ENCODE peak calls at places on chromosomes 6 and 20, in eight cellular contexts. One of them, this sample, is unnamed.

GRCh38 chr6:93823489-93823888 is 404.1 kb upstream of the EPHA7 start:
- DNase-seq in omental fat pad: no peak
- DNase-seq in activated T-helper 1 cell treated with anti-CD3 and anti-CD28 coated beads, Interleukin-12 subunit alpha, Interleukin-12 subunit beta, Interleukin-2, Interleukin-4 antibody, amounts not matched to agents 30 ng/mL and 10 ng/mL and 1 ng/mL, durations not matched to agents 14 hours and 24 hours and 36 hours: no peak
- DNase-seq in SW480: no peak
- DNase-seq in GM18507: no peak
- DNase-seq in naive thymus-derived CD8-positive, alpha-beta T cell: no peak
- DNase-seq in NCI-H526: no peak
- DNase-seq in stimulated activated CD8-positive, alpha-beta memory T cell treated with anti-CD3 and anti-CD28 coated beads, Interleukin-4, amount 100 ng/mL, for 24 hours: no peak
- DNase-seq in this sample: no peak

GRCh38 chr6:167668019-167668753 is 158.5 kb upstream of the AFDN start:
- DNase-seq in NCI-H526: no peak
- DNase-seq in stimulated activated CD8-positive, alpha-beta memory T cell treated with anti-CD3 and anti-CD28 coated beads, Interleukin-4, amount 100 ng/mL, for 24 hours: no peak
- DNase-seq in SW480: no peak
- DNase-seq in naive thymus-derived CD8-positive, alpha-beta T cell: no peak
- DNase-seq in activated T-helper 1 cell treated with anti-CD3 and anti-CD28 coated beads, Interleukin-12 subunit alpha, Interleukin-12 subunit beta, Interleukin-2, Interleukin-4 antibody, amounts not matched to agents 30 ng/mL and 10 ng/mL and 1 ng/mL, durations not matched to agents 14 hours and 24 hours and 36 hours: no peak
- DNase-seq in omental fat pad: no peak
- DNase-seq in GM18507: no peak
- DNase-seq in this sample: no peak

GRCh38 chr6:8137529-8137939 is 35.2 kb upstream of the EEF1E1 start:
- DNase-seq in naive thymus-derived CD8-positive, alpha-beta T cell: no peak
- DNase-seq in stimulated activated CD8-positive, alpha-beta memory T cell treated with anti-CD3 and anti-CD28 coated beads, Interleukin-4, amount 100 ng/mL, for 24 hours: no peak
- DNase-seq in omental fat pad: no peak
- DNase-seq in activated T-helper 1 cell treated with anti-CD3 and anti-CD28 coated beads, Interleukin-12 subunit alpha, Interleukin-12 subunit beta, Interleukin-2, Interleukin-4 antibody, amounts not matched to agents 30 ng/mL and 10 ng/mL and 1 ng/mL, durations not matched to agents 14 hours and 24 hours and 36 hours: no peak
- DNase-seq in SW480: no peak
- DNase-seq in GM18507: no peak
- DNase-seq in NCI-H526: no peak
- DNase-seq in this sample: no peak

GRCh38 chr6:19159087-19159486 is 678.1 kb upstream of the ID4 start:
- DNase-seq in naive thymus-derived CD8-positive, alpha-beta T cell: no peak
- DNase-seq in activated T-helper 1 cell treated with anti-CD3 and anti-CD28 coated beads, Interleukin-12 subunit alpha, Interleukin-12 subunit beta, Interleukin-2, Interleukin-4 antibody, amounts not matched to agents 30 ng/mL and 10 ng/mL and 1 ng/mL, durations not matched to agents 14 hours and 24 hours and 36 hours: no peak
- DNase-seq in SW480: no peak
- DNase-seq in omental fat pad: no peak
- DNase-seq in stimulated activated CD8-positive, alpha-beta memory T cell treated with anti-CD3 and anti-CD28 coated beads, Interleukin-4, amount 100 ng/mL, for 24 hours: no peak
- DNase-seq in NCI-H526: no peak
- DNase-seq in GM18507: no peak
- DNase-seq in this sample: no peak

GRCh38 chr6:4805553-4806307 is 29.5 kb downstream of the CDYL start:
- DNase-seq in SW480: peak
- DNase-seq in naive thymus-derived CD8-positive, alpha-beta T cell: peak
- DNase-seq in GM18507: no peak
- DNase-seq in stimulated activated CD8-positive, alpha-beta memory T cell treated with anti-CD3 and anti-CD28 coated beads, Interleukin-4, amount 100 ng/mL, for 24 hours: no peak
- DNase-seq in NCI-H526: peak
- DNase-seq in omental fat pad: no peak
- DNase-seq in activated T-helper 1 cell treated with anti-CD3 and anti-CD28 coated beads, Interleukin-12 subunit alpha, Interleukin-12 subunit beta, Interleukin-2, Interleukin-4 antibody, amounts not matched to agents 30 ng/mL and 10 ng/mL and 1 ng/mL, durations not matched to agents 14 hours and 24 hours and 36 hours: no peak
- DNase-seq in this sample: peak

GRCh38 chr20:63830821-63831593 is at the start of gene ZBTB46:
- DNase-seq in SW480: peak
- DNase-seq in stimulated activated CD8-positive, alpha-beta memory T cell treated with anti-CD3 and anti-CD28 coated beads, Interleukin-4, amount 100 ng/mL, for 24 hours: no peak
- DNase-seq in GM18507: peak
- DNase-seq in activated T-helper 1 cell treated with anti-CD3 and anti-CD28 coated beads, Interleukin-12 subunit alpha, Interleukin-12 subunit beta, Interleukin-2, Interleukin-4 antibody, amounts not matched to agents 30 ng/mL and 10 ng/mL and 1 ng/mL, durations not matched to agents 14 hours and 24 hours and 36 hours: peak
- DNase-seq in naive thymus-derived CD8-positive, alpha-beta T cell: no peak
- DNase-seq in NCI-H526: no peak
- DNase-seq in omental fat pad: no peak
- DNase-seq in this sample: no peak

GRCh38 chr6:149053848-149054558 is 263.5 kb upstream of the TAB2 start:
- DNase-seq in stimulated activated CD8-positive, alpha-beta memory T cell treated with anti-CD3 and anti-CD28 coated beads, Interleukin-4, amount 100 ng/mL, for 24 hours: no peak
- DNase-seq in SW480: no peak
- DNase-seq in omental fat pad: no peak
- DNase-seq in activated T-helper 1 cell treated with anti-CD3 and anti-CD28 coated beads, Interleukin-12 subunit alpha, Interleukin-12 subunit beta, Interleukin-2, Interleukin-4 antibody, amounts not matched to agents 30 ng/mL and 10 ng/mL and 1 ng/mL, durations not matched to agents 14 hours and 24 hours and 36 hours: no peak
- DNase-seq in GM18507: no peak
- DNase-seq in NCI-H526: no peak
- DNase-seq in naive thymus-derived CD8-positive, alpha-beta T cell: no peak
- DNase-seq in this sample: no peak

GRCh38 chr6:133697666-133698065 is 191.2 kb upstream of the TCF21 start:
- DNase-seq in omental fat pad: no peak
- DNase-seq in activated T-helper 1 cell treated with anti-CD3 and anti-CD28 coated beads, Interleukin-12 subunit alpha, Interleukin-12 subunit beta, Interleukin-2, Interleukin-4 antibody, amounts not matched to agents 30 ng/mL and 10 ng/mL and 1 ng/mL, durations not matched to agents 14 hours and 24 hours and 36 hours: no peak
- DNase-seq in SW480: no peak
- DNase-seq in naive thymus-derived CD8-positive, alpha-beta T cell: no peak
- DNase-seq in GM18507: no peak
- DNase-seq in NCI-H526: no peak
- DNase-seq in stimulated activated CD8-positive, alpha-beta memory T cell treated with anti-CD3 and anti-CD28 coated beads, Interleukin-4, amount 100 ng/mL, for 24 hours: no peak
- DNase-seq in this sample: no peak

GRCh38 chr20:50459124-50459918 is 50.9 kb upstream of the PTPN1 start:
- DNase-seq in stimulated activated CD8-positive, alpha-beta memory T cell treated with anti-CD3 and anti-CD28 coated beads, Interleukin-4, amount 100 ng/mL, for 24 hours: no peak
- DNase-seq in naive thymus-derived CD8-positive, alpha-beta T cell: no peak
- DNase-seq in GM18507: no peak
- DNase-seq in SW480: no peak
- DNase-seq in NCI-H526: no peak
- DNase-seq in omental fat pad: no peak
- DNase-seq in activated T-helper 1 cell treated with anti-CD3 and anti-CD28 coated beads, Interleukin-12 subunit alpha, Interleukin-12 subunit beta, Interleukin-2, Interleukin-4 antibody, amounts not matched to agents 30 ng/mL and 10 ng/mL and 1 ng/mL, durations not matched to agents 14 hours and 24 hours and 36 hours: no peak
- DNase-seq in this sample: no peak

GRCh38 chr20:11906626-11907480 is 10.8 kb upstream of the BTBD3 start:
- DNase-seq in GM18507: no peak
- DNase-seq in SW480: peak
- DNase-seq in naive thymus-derived CD8-positive, alpha-beta T cell: no peak
- DNase-seq in activated T-helper 1 cell treated with anti-CD3 and anti-CD28 coated beads, Interleukin-12 subunit alpha, Interleukin-12 subunit beta, Interleukin-2, Interleukin-4 antibody, amounts not matched to agents 30 ng/mL and 10 ng/mL and 1 ng/mL, durations not matched to agents 14 hours and 24 hours and 36 hours: no peak
- DNase-seq in NCI-H526: peak
- DNase-seq in omental fat pad: no peak
- DNase-seq in stimulated activated CD8-positive, alpha-beta memory T cell treated with anti-CD3 and anti-CD28 coated beads, Interleukin-4, amount 100 ng/mL, for 24 hours: no peak
- DNase-seq in this sample: no peak

GRCh38 chr6:111423960-111424846 is 58.8 kb downstream of the REV3L start:
- DNase-seq in naive thymus-derived CD8-positive, alpha-beta T cell: no peak
- DNase-seq in NCI-H526: no peak
- DNase-seq in GM18507: no peak
- DNase-seq in omental fat pad: no peak
- DNase-seq in stimulated activated CD8-positive, alpha-beta memory T cell treated with anti-CD3 and anti-CD28 coated beads, Interleukin-4, amount 100 ng/mL, for 24 hours: no peak
- DNase-seq in activated T-helper 1 cell treated with anti-CD3 and anti-CD28 coated beads, Interleukin-12 subunit alpha, Interleukin-12 subunit beta, Interleukin-2, Interleukin-4 antibody, amounts not matched to agents 30 ng/mL and 10 ng/mL and 1 ng/mL, durations not matched to agents 14 hours and 24 hours and 36 hours: no peak
- DNase-seq in SW480: no peak
- DNase-seq in this sample: no peak

GRCh38 chr20:23624307-23624706 is 13.4 kb downstream of the CST3 start:
- DNase-seq in stimulated activated CD8-positive, alpha-beta memory T cell treated with anti-CD3 and anti-CD28 coated beads, Interleukin-4, amount 100 ng/mL, for 24 hours: no peak
- DNase-seq in naive thymus-derived CD8-positive, alpha-beta T cell: no peak
- DNase-seq in activated T-helper 1 cell treated with anti-CD3 and anti-CD28 coated beads, Interleukin-12 subunit alpha, Interleukin-12 subunit beta, Interleukin-2, Interleukin-4 antibody, amounts not matched to agents 30 ng/mL and 10 ng/mL and 1 ng/mL, durations not matched to agents 14 hours and 24 hours and 36 hours: no peak
- DNase-seq in NCI-H526: no peak
- DNase-seq in SW480: no peak
- DNase-seq in GM18507: no peak
- DNase-seq in omental fat pad: no peak
- DNase-seq in this sample: no peak

GRCh38 chr20:58981564-58982364 is 708 bp downstream of the NELFCD start:
- DNase-seq in naive thymus-derived CD8-positive, alpha-beta T cell: peak
- DNase-seq in omental fat pad: no peak
- DNase-seq in stimulated activated CD8-positive, alpha-beta memory T cell treated with anti-CD3 and anti-CD28 coated beads, Interleukin-4, amount 100 ng/mL, for 24 hours: no peak
- DNase-seq in SW480: peak
- DNase-seq in activated T-helper 1 cell treated with anti-CD3 and anti-CD28 coated beads, Interleukin-12 subunit alpha, Interleukin-12 subunit beta, Interleukin-2, Interleukin-4 antibody, amounts not matched to agents 30 ng/mL and 10 ng/mL and 1 ng/mL, durations not matched to agents 14 hours and 24 hours and 36 hours: no peak
- DNase-seq in GM18507: no peak
- DNase-seq in NCI-H526: no peak
- DNase-seq in this sample: no peak

GRCh38 chr20:1263853-1264252 is 2.2 kb upstream of the SNPH start:
- DNase-seq in GM18507: no peak
- DNase-seq in naive thymus-derived CD8-positive, alpha-beta T cell: no peak
- DNase-seq in stimulated activated CD8-positive, alpha-beta memory T cell treated with anti-CD3 and anti-CD28 coated beads, Interleukin-4, amount 100 ng/mL, for 24 hours: no peak
- DNase-seq in activated T-helper 1 cell treated with anti-CD3 and anti-CD28 coated beads, Interleukin-12 subunit alpha, Interleukin-12 subunit beta, Interleukin-2, Interleukin-4 antibody, amounts not matched to agents 30 ng/mL and 10 ng/mL and 1 ng/mL, durations not matched to agents 14 hours and 24 hours and 36 hours: no peak
- DNase-seq in SW480: no peak
- DNase-seq in omental fat pad: no peak
- DNase-seq in NCI-H526: no peak
- DNase-seq in this sample: no peak

GRCh38 chr6:64896939-64897338 is 810.1 kb downstream of the EYS start:
- DNase-seq in GM18507: no peak
- DNase-seq in activated T-helper 1 cell treated with anti-CD3 and anti-CD28 coated beads, Interleukin-12 subunit alpha, Interleukin-12 subunit beta, Interleukin-2, Interleukin-4 antibody, amounts not matched to agents 30 ng/mL and 10 ng/mL and 1 ng/mL, durations not matched to agents 14 hours and 24 hours and 36 hours: no peak
- DNase-seq in stimulated activated CD8-positive, alpha-beta memory T cell treated with anti-CD3 and anti-CD28 coated beads, Interleukin-4, amount 100 ng/mL, for 24 hours: no peak
- DNase-seq in NCI-H526: no peak
- DNase-seq in omental fat pad: no peak
- DNase-seq in SW480: no peak
- DNase-seq in naive thymus-derived CD8-positive, alpha-beta T cell: no peak
- DNase-seq in this sample: no peak

GRCh38 chr20:2302369-2302768 is 6.6 kb downstream of the TGM3 start:
- DNase-seq in stimulated activated CD8-positive, alpha-beta memory T cell treated with anti-CD3 and anti-CD28 coated beads, Interleukin-4, amount 100 ng/mL, for 24 hours: no peak
- DNase-seq in GM18507: no peak
- DNase-seq in NCI-H526: no peak
- DNase-seq in naive thymus-derived CD8-positive, alpha-beta T cell: no peak
- DNase-seq in omental fat pad: no peak
- DNase-seq in activated T-helper 1 cell treated with anti-CD3 and anti-CD28 coated beads, Interleukin-12 subunit alpha, Interleukin-12 subunit beta, Interleukin-2, Interleukin-4 antibody, amounts not matched to agents 30 ng/mL and 10 ng/mL and 1 ng/mL, durations not matched to agents 14 hours and 24 hours and 36 hours: no peak
- DNase-seq in SW480: no peak
- DNase-seq in this sample: peak

GRCh38 chr20:52160805-52161204 is 30.8 kb downstream of the ZFP64 start:
- DNase-seq in SW480: no peak
- DNase-seq in naive thymus-derived CD8-positive, alpha-beta T cell: no peak
- DNase-seq in GM18507: no peak
- DNase-seq in stimulated activated CD8-positive, alpha-beta memory T cell treated with anti-CD3 and anti-CD28 coated beads, Interleukin-4, amount 100 ng/mL, for 24 hours: no peak
- DNase-seq in activated T-helper 1 cell treated with anti-CD3 and anti-CD28 coated beads, Interleukin-12 subunit alpha, Interleukin-12 subunit beta, Interleukin-2, Interleukin-4 antibody, amounts not matched to agents 30 ng/mL and 10 ng/mL and 1 ng/mL, durations not matched to agents 14 hours and 24 hours and 36 hours: no peak
- DNase-seq in omental fat pad: no peak
- DNase-seq in NCI-H526: no peak
- DNase-seq in this sample: no peak

GRCh38 chr6:39312912-39313525 is 1.2 kb downstream of the KCNK17 start:
- DNase-seq in GM18507: no peak
- DNase-seq in SW480: no peak
- DNase-seq in activated T-helper 1 cell treated with anti-CD3 and anti-CD28 coated beads, Interleukin-12 subunit alpha, Interleukin-12 subunit beta, Interleukin-2, Interleukin-4 antibody, amounts not matched to agents 30 ng/mL and 10 ng/mL and 1 ng/mL, durations not matched to agents 14 hours and 24 hours and 36 hours: no peak
- DNase-seq in naive thymus-derived CD8-positive, alpha-beta T cell: no peak
- DNase-seq in stimulated activated CD8-positive, alpha-beta memory T cell treated with anti-CD3 and anti-CD28 coated beads, Interleukin-4, amount 100 ng/mL, for 24 hours: no peak
- DNase-seq in omental fat pad: no peak
- DNase-seq in NCI-H526: no peak
- DNase-seq in this sample: no peak

GRCh38 chr6:142152731-142153130 is 5.7 kb downstream of the VTA1 start:
- DNase-seq in naive thymus-derived CD8-positive, alpha-beta T cell: no peak
- DNase-seq in GM18507: no peak
- DNase-seq in stimulated activated CD8-positive, alpha-beta memory T cell treated with anti-CD3 and anti-CD28 coated beads, Interleukin-4, amount 100 ng/mL, for 24 hours: no peak
- DNase-seq in activated T-helper 1 cell treated with anti-CD3 and anti-CD28 coated beads, Interleukin-12 subunit alpha, Interleukin-12 subunit beta, Interleukin-2, Interleukin-4 antibody, amounts not matched to agents 30 ng/mL and 10 ng/mL and 1 ng/mL, durations not matched to agents 14 hours and 24 hours and 36 hours: no peak
- DNase-seq in omental fat pad: no peak
- DNase-seq in NCI-H526: no peak
- DNase-seq in SW480: no peak
- DNase-seq in this sample: no peak

GRCh38 chr6:156794963-156795362 is 17.8 kb downstream of the ARID1B start:
- DNase-seq in activated T-helper 1 cell treated with anti-CD3 and anti-CD28 coated beads, Interleukin-12 subunit alpha, Interleukin-12 subunit beta, Interleukin-2, Interleukin-4 antibody, amounts not matched to agents 30 ng/mL and 10 ng/mL and 1 ng/mL, durations not matched to agents 14 hours and 24 hours and 36 hours: no peak
- DNase-seq in omental fat pad: no peak
- DNase-seq in NCI-H526: no peak
- DNase-seq in GM18507: no peak
- DNase-seq in stimulated activated CD8-positive, alpha-beta memory T cell treated with anti-CD3 and anti-CD28 coated beads, Interleukin-4, amount 100 ng/mL, for 24 hours: no peak
- DNase-seq in naive thymus-derived CD8-positive, alpha-beta T cell: no peak
- DNase-seq in SW480: no peak
- DNase-seq in this sample: no peak

GRCh38 chr20:35235881-35236280 is 9.4 kb downstream of the MMP24 start:
- DNase-seq in SW480: no peak
- DNase-seq in omental fat pad: no peak
- DNase-seq in GM18507: no peak
- DNase-seq in NCI-H526: no peak
- DNase-seq in activated T-helper 1 cell treated with anti-CD3 and anti-CD28 coated beads, Interleukin-12 subunit alpha, Interleukin-12 subunit beta, Interleukin-2, Interleukin-4 antibody, amounts not matched to agents 30 ng/mL and 10 ng/mL and 1 ng/mL, durations not matched to agents 14 hours and 24 hours and 36 hours: no peak
- DNase-seq in stimulated activated CD8-positive, alpha-beta memory T cell treated with anti-CD3 and anti-CD28 coated beads, Interleukin-4, amount 100 ng/mL, for 24 hours: no peak
- DNase-seq in naive thymus-derived CD8-positive, alpha-beta T cell: no peak
- DNase-seq in this sample: no peak

GRCh38 chr20:32560989-32561830 is 23.9 kb downstream of the NOL4L start:
- DNase-seq in stimulated activated CD8-positive, alpha-beta memory T cell treated with anti-CD3 and anti-CD28 coated beads, Interleukin-4, amount 100 ng/mL, for 24 hours: no peak
- DNase-seq in GM18507: no peak
- DNase-seq in activated T-helper 1 cell treated with anti-CD3 and anti-CD28 coated beads, Interleukin-12 subunit alpha, Interleukin-12 subunit beta, Interleukin-2, Interleukin-4 antibody, amounts not matched to agents 30 ng/mL and 10 ng/mL and 1 ng/mL, durations not matched to agents 14 hours and 24 hours and 36 hours: no peak
- DNase-seq in NCI-H526: peak
- DNase-seq in omental fat pad: no peak
- DNase-seq in SW480: no peak
- DNase-seq in naive thymus-derived CD8-positive, alpha-beta T cell: peak
- DNase-seq in this sample: no peak

GRCh38 chr6:43681303-43681702 is 6.3 kb downstream of the MRPS18A start:
- DNase-seq in GM18507: no peak
- DNase-seq in stimulated activated CD8-positive, alpha-beta memory T cell treated with anti-CD3 and anti-CD28 coated beads, Interleukin-4, amount 100 ng/mL, for 24 hours: no peak
- DNase-seq in SW480: no peak
- DNase-seq in omental fat pad: no peak
- DNase-seq in NCI-H526: no peak
- DNase-seq in naive thymus-derived CD8-positive, alpha-beta T cell: no peak
- DNase-seq in activated T-helper 1 cell treated with anti-CD3 and anti-CD28 coated beads, Interleukin-12 subunit alpha, Interleukin-12 subunit beta, Interleukin-2, Interleukin-4 antibody, amounts not matched to agents 30 ng/mL and 10 ng/mL and 1 ng/mL, durations not matched to agents 14 hours and 24 hours and 36 hours: no peak
- DNase-seq in this sample: no peak

GRCh38 chr20:46764068-46764467 is 54.6 kb downstream of the SLC2A10 start:
- DNase-seq in stimulated activated CD8-positive, alpha-beta memory T cell treated with anti-CD3 and anti-CD28 coated beads, Interleukin-4, amount 100 ng/mL, for 24 hours: no peak
- DNase-seq in naive thymus-derived CD8-positive, alpha-beta T cell: no peak
- DNase-seq in GM18507: no peak
- DNase-seq in omental fat pad: no peak
- DNase-seq in SW480: no peak
- DNase-seq in NCI-H526: no peak
- DNase-seq in activated T-helper 1 cell treated with anti-CD3 and anti-CD28 coated beads, Interleukin-12 subunit alpha, Interleukin-12 subunit beta, Interleukin-2, Interleukin-4 antibody, amounts not matched to agents 30 ng/mL and 10 ng/mL and 1 ng/mL, durations not matched to agents 14 hours and 24 hours and 36 hours: no peak
- DNase-seq in this sample: no peak

GRCh38 chr6:129448965-129449364 is 261.0 kb downstream of the ARHGAP18 start:
- DNase-seq in SW480: no peak
- DNase-seq in GM18507: peak
- DNase-seq in naive thymus-derived CD8-positive, alpha-beta T cell: no peak
- DNase-seq in activated T-helper 1 cell treated with anti-CD3 and anti-CD28 coated beads, Interleukin-12 subunit alpha, Interleukin-12 subunit beta, Interleukin-2, Interleukin-4 antibody, amounts not matched to agents 30 ng/mL and 10 ng/mL and 1 ng/mL, durations not matched to agents 14 hours and 24 hours and 36 hours: no peak
- DNase-seq in NCI-H526: no peak
- DNase-seq in stimulated activated CD8-positive, alpha-beta memory T cell treated with anti-CD3 and anti-CD28 coated beads, Interleukin-4, amount 100 ng/mL, for 24 hours: no peak
- DNase-seq in omental fat pad: no peak
- DNase-seq in this sample: no peak

GRCh38 chr20:44532248-44532980 is 10.5 kb upstream of the SERINC3 start:
- DNase-seq in activated T-helper 1 cell treated with anti-CD3 and anti-CD28 coated beads, Interleukin-12 subunit alpha, Interleukin-12 subunit beta, Interleukin-2, Interleukin-4 antibody, amounts not matched to agents 30 ng/mL and 10 ng/mL and 1 ng/mL, durations not matched to agents 14 hours and 24 hours and 36 hours: no peak
- DNase-seq in GM18507: no peak
- DNase-seq in SW480: peak
- DNase-seq in omental fat pad: no peak
- DNase-seq in NCI-H526: no peak
- DNase-seq in stimulated activated CD8-positive, alpha-beta memory T cell treated with anti-CD3 and anti-CD28 coated beads, Interleukin-4, amount 100 ng/mL, for 24 hours: no peak
- DNase-seq in naive thymus-derived CD8-positive, alpha-beta T cell: no peak
- DNase-seq in this sample: no peak

GRCh38 chr6:64520050-64520449 is 884.4 kb downstream of the PHF3 start:
- DNase-seq in naive thymus-derived CD8-positive, alpha-beta T cell: no peak
- DNase-seq in SW480: no peak
- DNase-seq in GM18507: no peak
- DNase-seq in activated T-helper 1 cell treated with anti-CD3 and anti-CD28 coated beads, Interleukin-12 subunit alpha, Interleukin-12 subunit beta, Interleukin-2, Interleukin-4 antibody, amounts not matched to agents 30 ng/mL and 10 ng/mL and 1 ng/mL, durations not matched to agents 14 hours and 24 hours and 36 hours: no peak
- DNase-seq in omental fat pad: no peak
- DNase-seq in NCI-H526: no peak
- DNase-seq in stimulated activated CD8-positive, alpha-beta memory T cell treated with anti-CD3 and anti-CD28 coated beads, Interleukin-4, amount 100 ng/mL, for 24 hours: no peak
- DNase-seq in this sample: no peak

GRCh38 chr6:123456836-123457235 is 179.9 kb downstream of the TRDN start:
- DNase-seq in activated T-helper 1 cell treated with anti-CD3 and anti-CD28 coated beads, Interleukin-12 subunit alpha, Interleukin-12 subunit beta, Interleukin-2, Interleukin-4 antibody, amounts not matched to agents 30 ng/mL and 10 ng/mL and 1 ng/mL, durations not matched to agents 14 hours and 24 hours and 36 hours: no peak
- DNase-seq in NCI-H526: no peak
- DNase-seq in naive thymus-derived CD8-positive, alpha-beta T cell: no peak
- DNase-seq in omental fat pad: no peak
- DNase-seq in GM18507: no peak
- DNase-seq in stimulated activated CD8-positive, alpha-beta memory T cell treated with anti-CD3 and anti-CD28 coated beads, Interleukin-4, amount 100 ng/mL, for 24 hours: no peak
- DNase-seq in SW480: no peak
- DNase-seq in this sample: no peak

GRCh38 chr20:10271470-10272219 is 53.0 kb downstream of the SNAP25 start:
- DNase-seq in SW480: no peak
- DNase-seq in activated T-helper 1 cell treated with anti-CD3 and anti-CD28 coated beads, Interleukin-12 subunit alpha, Interleukin-12 subunit beta, Interleukin-2, Interleukin-4 antibody, amounts not matched to agents 30 ng/mL and 10 ng/mL and 1 ng/mL, durations not matched to agents 14 hours and 24 hours and 36 hours: no peak
- DNase-seq in naive thymus-derived CD8-positive, alpha-beta T cell: no peak
- DNase-seq in stimulated activated CD8-positive, alpha-beta memory T cell treated with anti-CD3 and anti-CD28 coated beads, Interleukin-4, amount 100 ng/mL, for 24 hours: no peak
- DNase-seq in NCI-H526: no peak
- DNase-seq in GM18507: no peak
- DNase-seq in omental fat pad: no peak
- DNase-seq in this sample: no peak

GRCh38 chr6:35728663-35729348 is 8.0 kb upstream of the ARMC12 start:
- DNase-seq in NCI-H526: no peak
- DNase-seq in GM18507: no peak
- DNase-seq in naive thymus-derived CD8-positive, alpha-beta T cell: peak
- DNase-seq in SW480: peak
- DNase-seq in activated T-helper 1 cell treated with anti-CD3 and anti-CD28 coated beads, Interleukin-12 subunit alpha, Interleukin-12 subunit beta, Interleukin-2, Interleukin-4 antibody, amounts not matched to agents 30 ng/mL and 10 ng/mL and 1 ng/mL, durations not matched to agents 14 hours and 24 hours and 36 hours: no peak
- DNase-seq in stimulated activated CD8-positive, alpha-beta memory T cell treated with anti-CD3 and anti-CD28 coated beads, Interleukin-4, amount 100 ng/mL, for 24 hours: no peak
- DNase-seq in omental fat pad: no peak
- DNase-seq in this sample: peak

GRCh38 chr20:6636209-6637159 is 131.0 kb upstream of the BMP2 start:
- DNase-seq in activated T-helper 1 cell treated with anti-CD3 and anti-CD28 coated beads, Interleukin-12 subunit alpha, Interleukin-12 subunit beta, Interleukin-2, Interleukin-4 antibody, amounts not matched to agents 30 ng/mL and 10 ng/mL and 1 ng/mL, durations not matched to agents 14 hours and 24 hours and 36 hours: no peak
- DNase-seq in SW480: peak
- DNase-seq in GM18507: no peak
- DNase-seq in stimulated activated CD8-positive, alpha-beta memory T cell treated with anti-CD3 and anti-CD28 coated beads, Interleukin-4, amount 100 ng/mL, for 24 hours: no peak
- DNase-seq in naive thymus-derived CD8-positive, alpha-beta T cell: no peak
- DNase-seq in NCI-H526: no peak
- DNase-seq in omental fat pad: no peak
- DNase-seq in this sample: no peak

GRCh38 chr6:17714177-17714576 is 7.5 kb upstream of the NUP153 start:
- DNase-seq in stimulated activated CD8-positive, alpha-beta memory T cell treated with anti-CD3 and anti-CD28 coated beads, Interleukin-4, amount 100 ng/mL, for 24 hours: no peak
- DNase-seq in GM18507: no peak
- DNase-seq in omental fat pad: no peak
- DNase-seq in NCI-H526: no peak
- DNase-seq in naive thymus-derived CD8-positive, alpha-beta T cell: no peak
- DNase-seq in activated T-helper 1 cell treated with anti-CD3 and anti-CD28 coated beads, Interleukin-12 subunit alpha, Interleukin-12 subunit beta, Interleukin-2, Interleukin-4 antibody, amounts not matched to agents 30 ng/mL and 10 ng/mL and 1 ng/mL, durations not matched to agents 14 hours and 24 hours and 36 hours: no peak
- DNase-seq in SW480: no peak
- DNase-seq in this sample: no peak

GRCh38 chr6:146857960-146858308 is 259.2 kb downstream of the ADGB start:
- DNase-seq in naive thymus-derived CD8-positive, alpha-beta T cell: no peak
- DNase-seq in SW480: no peak
- DNase-seq in activated T-helper 1 cell treated with anti-CD3 and anti-CD28 coated beads, Interleukin-12 subunit alpha, Interleukin-12 subunit beta, Interleukin-2, Interleukin-4 antibody, amounts not matched to agents 30 ng/mL and 10 ng/mL and 1 ng/mL, durations not matched to agents 14 hours and 24 hours and 36 hours: no peak
- DNase-seq in NCI-H526: no peak
- DNase-seq in omental fat pad: no peak
- DNase-seq in stimulated activated CD8-positive, alpha-beta memory T cell treated with anti-CD3 and anti-CD28 coated beads, Interleukin-4, amount 100 ng/mL, for 24 hours: no peak
- DNase-seq in GM18507: no peak
- DNase-seq in this sample: no peak

GRCh38 chr20:4369798-4370124 is 351.9 kb upstream of the PRND start:
- DNase-seq in activated T-helper 1 cell treated with anti-CD3 and anti-CD28 coated beads, Interleukin-12 subunit alpha, Interleukin-12 subunit beta, Interleukin-2, Interleukin-4 antibody, amounts not matched to agents 30 ng/mL and 10 ng/mL and 1 ng/mL, durations not matched to agents 14 hours and 24 hours and 36 hours: peak
- DNase-seq in GM18507: no peak
- DNase-seq in NCI-H526: no peak
- DNase-seq in omental fat pad: no peak
- DNase-seq in SW480: no peak
- DNase-seq in naive thymus-derived CD8-positive, alpha-beta T cell: no peak
- DNase-seq in stimulated activated CD8-positive, alpha-beta memory T cell treated with anti-CD3 and anti-CD28 coated beads, Interleukin-4, amount 100 ng/mL, for 24 hours: no peak
- DNase-seq in this sample: no peak

This sample was measured in lower leg skin.